ENCODE peak calls at places on chromosomes 1 and 21, in four cellular contexts. S, K, N and W are unnamed samples.

GRCh38 chr1:86552376-86552775 is 5.5 kb downstream of the CLCA4 start:
- DNase-seq in S (no peak), K (no peak), N (no peak), W (peak; percentile 46)

GRCh38 chr1:161130266-161130665 is 2.2 kb downstream of the DEDD start:
- DNase-seq in S (no peak), K (no peak), N (no peak), W (no peak)

GRCh38 chr1:87450615-87451209 is 122.0 kb downstream of the LMO4 start:
- DNase-seq in S (no peak), K (no peak), N (no peak), W (no peak)

GRCh38 chr21:44874497-44875331 is 1.2 kb upstream of the PTTG1IP start:
- DNase-seq in S (peak; percentile 57), K (no peak), N (peak; percentile 63), W (peak; percentile 82)

GRCh38 chr1:167683641-167684502 is 37.9 kb upstream of the MPZL1 start:
- DNase-seq in S (no peak), K (no peak), N (no peak), W (peak; percentile 77)

GRCh38 chr1:23904748-23905357 is 8.3 kb downstream of the CNR2 start:
- DNase-seq in S (no peak), K (no peak), N (no peak), W (no peak)

GRCh38 chr1:39653546-39654031 is 14.1 kb upstream of the HEYL start:
- DNase-seq in S (peak; percentile 77), K (peak; percentile 70), N (peak; percentile 86), W (peak; percentile 92)

GRCh38 chr1:2080884-2081283 is 30.7 kb downstream of the PRKCZ start:
- DNase-seq in S (no peak), K (no peak), N (no peak), W (no peak)

GRCh38 chr1:101039245-101039644 is 13.7 kb upstream of the DPH5 start:
- DNase-seq in S (no peak), K (no peak), N (no peak), W (no peak)

GRCh38 chr1:190168116-190168515 is 309.5 kb downstream of the BRINP3 start:
- DNase-seq in S (no peak), K (no peak), N (no peak), W (no peak)

DNA sequence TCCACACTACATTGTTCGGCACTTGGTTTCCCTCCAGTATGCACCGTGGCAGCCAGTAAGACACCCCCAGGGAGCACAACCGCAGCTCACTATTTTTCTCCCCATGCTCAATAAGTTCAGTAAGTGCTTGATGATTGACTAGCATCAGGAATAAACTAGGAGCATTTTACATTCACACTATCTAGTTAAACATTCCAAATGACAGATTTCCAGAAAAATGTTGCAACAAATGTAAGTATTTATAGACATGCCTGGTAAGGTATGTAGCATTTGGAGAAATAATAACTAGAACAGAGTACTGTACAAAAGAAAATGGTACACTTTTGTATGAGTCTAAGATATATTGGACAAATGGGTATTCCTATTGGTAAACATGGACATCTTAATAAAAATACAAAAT is 92.9 kb downstream of the SLC45A1 start:
- DNase-seq in S (no peak), K (no peak), N (no peak), W (no peak)
- H3K36me3 ChIP-seq in S (no peaks in the 10 kb centered on the region), K (peaks cover 14% of the 10 kb centered on the region), N (no peaks in the 10 kb centered on the region), W (peaks cover 2% of the 10 kb centered on the region)

GRCh38 chr1:118716775-118717174 is 271.4 kb downstream of the TBX15 start:
- DNase-seq in S (no peak), K (no peak), N (no peak), W (no peak)
- TF ChIP-seq CTCF in S (no peak), K (peak; percentile 24), N (no peak), W (peak; percentile 43)

GRCh38 chr21:17577701-17578100 is 35.0 kb downstream of the BTG3 start:
- DNase-seq in S (no peak), K (no peak), N (no peak), W (no peak)
- H3K9me3 ChIP-seq in S (no peaks in the 10 kb centered on the region), K (no peaks in the 10 kb centered on the region), N (no peaks in the 10 kb centered on the region), W (no peaks in the 10 kb centered on the region)

GRCh38 chr1:27891196-27891889 is 19.0 kb downstream of the THEMIS2 start:
- DNase-seq in S (no peak), K (no peak), N (no peak), W (no peak)
- H3K36me3 ChIP-seq in S (no peaks in the 10 kb centered on the region), K (peaks cover 14% of the 10 kb centered on the region), N (no peaks in the 10 kb centered on the region), W (peaks cover 84% of the 10 kb centered on the region)

GRCh38 chr1:198648584-198648983 is 9.7 kb downstream of the PTPRC start:
- DNase-seq in S (no peak), K (no peak), N (no peak), W (no peak)
- TF ChIP-seq CTCF in S (no peak), K (no peak), N (no peak), W (no peak)

GRCh38 chr1:152673016-152673415 is 2.1 kb upstream of the LCE2C start:
- DNase-seq in S (no peak), K (no peak), N (no peak), W (no peak)
- H3K9me3 ChIP-seq in S (no peaks in the 10 kb centered on the region), K (no peaks in the 10 kb centered on the region), N (no peaks in the 10 kb centered on the region), W (no peaks in the 10 kb centered on the region)

DNA sequence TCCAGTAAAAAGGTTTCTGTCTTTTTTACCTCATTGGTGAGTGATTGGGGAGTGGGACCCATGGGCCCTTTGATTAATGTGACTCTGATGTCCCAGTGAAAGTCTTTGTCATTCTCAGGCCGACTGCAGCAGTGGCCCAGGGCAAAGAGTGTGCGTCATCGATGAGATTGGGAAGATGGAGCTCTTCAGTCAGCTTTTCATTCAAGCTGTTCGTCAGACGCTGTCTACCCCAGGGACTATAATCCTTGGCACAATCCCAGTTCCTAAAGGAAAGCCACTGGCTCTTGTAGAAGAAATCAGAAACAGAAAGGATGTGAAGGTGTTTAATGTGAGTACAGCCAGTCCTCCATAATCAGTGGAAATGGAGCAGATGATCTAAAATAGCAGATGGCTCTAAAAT is 19.4 kb downstream of the NTPCR start:
- DNase-seq in S (no peak), K (no peak), N (no peak), W (no peak)
- H3K36me3 ChIP-seq in S (no peaks in the 10 kb centered on the region), K (no peaks in the 10 kb centered on the region), N (no peaks in the 10 kb centered on the region), W (peaks cover 43% of the 10 kb centered on the region)